ENCODE peak calls at places on chromosomes 5 and 9, in ten cellular contexts. One of them, this sample, is unnamed.

GRCh38 chr9:119264165-119264564 is 105.1 kb downstream of the BRINP1 start:
- DNase-seq in AG09309: no peak
- DNase-seq in stomach: no peak
- DNase-seq in right atrium auricular region: no peak
- DNase-seq in germinal center: no peak
- DNase-seq in aorta: no peak
- DNase-seq in GM23248: no peak
- DNase-seq in NCI-H774: no peak
- DNase-seq in iris pigment epithelial cell: no peak
- DNase-seq in stimulated activated CD4-positive, alpha-beta T cell treated with anti-CD3 and anti-CD28 coated beads, Interleukin-2, amount 100 ng/mL, for 24 hours: no peak
- DNase-seq in this sample: no peak

GRCh38 chr9:131461166-131461565 is 41.6 kb upstream of the POMT1 start:
- DNase-seq in AG09309: no peak
- DNase-seq in stomach: no peak
- DNase-seq in right atrium auricular region: no peak
- DNase-seq in germinal center: no peak
- DNase-seq in aorta: no peak
- DNase-seq in GM23248: no peak
- DNase-seq in NCI-H774: no peak
- DNase-seq in iris pigment epithelial cell: no peak
- DNase-seq in stimulated activated CD4-positive, alpha-beta T cell treated with anti-CD3 and anti-CD28 coated beads, Interleukin-2, amount 100 ng/mL, for 24 hours: no peak
- DNase-seq in this sample: no peak

GRCh38 chr9:126459546-126459945 is 132.9 kb downstream of the MVB12B start:
- DNase-seq in AG09309: no peak
- DNase-seq in stomach: no peak
- DNase-seq in right atrium auricular region: no peak
- DNase-seq in germinal center: no peak
- DNase-seq in aorta: no peak
- DNase-seq in GM23248: no peak
- DNase-seq in NCI-H774: no peak
- DNase-seq in iris pigment epithelial cell: no peak
- DNase-seq in stimulated activated CD4-positive, alpha-beta T cell treated with anti-CD3 and anti-CD28 coated beads, Interleukin-2, amount 100 ng/mL, for 24 hours: no peak
- DNase-seq in this sample: no peak

GRCh38 chr5:5954199-5954598 is 424.1 kb downstream of the MED10 start:
- DNase-seq in AG09309: no peak
- DNase-seq in stomach: no peak
- DNase-seq in right atrium auricular region: no peak
- DNase-seq in germinal center: no peak
- DNase-seq in aorta: no peak
- DNase-seq in GM23248: no peak
- DNase-seq in NCI-H774: no peak
- DNase-seq in iris pigment epithelial cell: no peak
- DNase-seq in stimulated activated CD4-positive, alpha-beta T cell treated with anti-CD3 and anti-CD28 coated beads, Interleukin-2, amount 100 ng/mL, for 24 hours: no peak
- DNase-seq in this sample: no peak

GRCh38 chr5:109387408-109387974 is 22.3 kb downstream of the PJA2 start:
- DNase-seq in AG09309: no peak
- DNase-seq in stomach: no peak
- DNase-seq in right atrium auricular region: no peak
- DNase-seq in germinal center: no peak
- DNase-seq in aorta: no peak
- DNase-seq in GM23248: peak
- DNase-seq in NCI-H774: no peak
- DNase-seq in iris pigment epithelial cell: no peak
- DNase-seq in stimulated activated CD4-positive, alpha-beta T cell treated with anti-CD3 and anti-CD28 coated beads, Interleukin-2, amount 100 ng/mL, for 24 hours: no peak
- DNase-seq in this sample: no peak

GRCh38 chr5:51034501-51034900 is 348.7 kb upstream of the ISL1 start:
- DNase-seq in AG09309: no peak
- DNase-seq in stomach: no peak
- DNase-seq in right atrium auricular region: no peak
- DNase-seq in germinal center: no peak
- DNase-seq in aorta: no peak
- DNase-seq in GM23248: no peak
- DNase-seq in NCI-H774: peak
- DNase-seq in iris pigment epithelial cell: no peak
- DNase-seq in stimulated activated CD4-positive, alpha-beta T cell treated with anti-CD3 and anti-CD28 coated beads, Interleukin-2, amount 100 ng/mL, for 24 hours: no peak
- DNase-seq in this sample: no peak

GRCh38 chr5:166936351-166936750 is 1355.1 kb upstream of the WWC1 start:
- DNase-seq in AG09309: no peak
- DNase-seq in stomach: no peak
- DNase-seq in right atrium auricular region: no peak
- DNase-seq in germinal center: no peak
- DNase-seq in aorta: no peak
- DNase-seq in GM23248: no peak
- DNase-seq in NCI-H774: no peak
- DNase-seq in iris pigment epithelial cell: no peak
- DNase-seq in stimulated activated CD4-positive, alpha-beta T cell treated with anti-CD3 and anti-CD28 coated beads, Interleukin-2, amount 100 ng/mL, for 24 hours: no peak
- DNase-seq in this sample: no peak

GRCh38 chr5:77073667-77074066 is 13.4 kb downstream of the ZBED3 start:
- DNase-seq in AG09309: no peak
- DNase-seq in stomach: no peak
- DNase-seq in right atrium auricular region: no peak
- DNase-seq in germinal center: no peak
- DNase-seq in aorta: no peak
- DNase-seq in GM23248: peak
- DNase-seq in NCI-H774: no peak
- DNase-seq in iris pigment epithelial cell: peak
- DNase-seq in stimulated activated CD4-positive, alpha-beta T cell treated with anti-CD3 and anti-CD28 coated beads, Interleukin-2, amount 100 ng/mL, for 24 hours: no peak
- DNase-seq in this sample: peak

GRCh38 chr5:170337055-170337454 is 39.5 kb upstream of the LCP2 start:
- DNase-seq in AG09309: no peak
- DNase-seq in stomach: no peak
- DNase-seq in right atrium auricular region: no peak
- DNase-seq in germinal center: no peak
- DNase-seq in aorta: no peak
- DNase-seq in GM23248: no peak
- DNase-seq in NCI-H774: no peak
- DNase-seq in iris pigment epithelial cell: no peak
- DNase-seq in stimulated activated CD4-positive, alpha-beta T cell treated with anti-CD3 and anti-CD28 coated beads, Interleukin-2, amount 100 ng/mL, for 24 hours: no peak
- DNase-seq in this sample: no peak

GRCh38 chr5:127820910-127821553 is 117.8 kb downstream of the CCDC192 start:
- DNase-seq in AG09309: peak
- DNase-seq in stomach: no peak
- DNase-seq in right atrium auricular region: no peak
- DNase-seq in germinal center: no peak
- DNase-seq in aorta: no peak
- DNase-seq in GM23248: peak
- DNase-seq in NCI-H774: no peak
- DNase-seq in iris pigment epithelial cell: peak
- DNase-seq in stimulated activated CD4-positive, alpha-beta T cell treated with anti-CD3 and anti-CD28 coated beads, Interleukin-2, amount 100 ng/mL, for 24 hours: no peak
- DNase-seq in this sample: no peak

GRCh38 chr9:133861103-133861502 is 123.0 kb upstream of the SARDH start:
- DNase-seq in AG09309: no peak
- DNase-seq in stomach: no peak
- DNase-seq in right atrium auricular region: no peak
- DNase-seq in germinal center: no peak
- DNase-seq in aorta: no peak
- DNase-seq in GM23248: no peak
- DNase-seq in NCI-H774: no peak
- DNase-seq in iris pigment epithelial cell: no peak
- DNase-seq in stimulated activated CD4-positive, alpha-beta T cell treated with anti-CD3 and anti-CD28 coated beads, Interleukin-2, amount 100 ng/mL, for 24 hours: no peak
- DNase-seq in this sample: no peak